ENCODE peak calls at places on chromosomes 2 and 18, in nine cellular contexts. D is pancreas; I is effector memory CD4-positive, alpha-beta T cell; C is colonic mucosa; L is ovary; A is stomach; Z is esophagus squamous epithelium; K is sigmoid colon; M is psoas muscle. P is an unnamed sample.

GRCh38 chr2:234606906-234607305 is 110.0 kb upstream of the ARL4C start:
- DNase-seq in M (no peak), D (no peak), C (no peak), L (no peak), Z (no peak), I (no peak), K (no peak), A (no peak), P (no peak)

GRCh38 chr18:46510386-46510785 is 146.6 kb downstream of the LOXHD1 start:
- DNase-seq in I (no peak), A (no peak), K (peak; percentile 24), M (no peak), C (no peak), Z (no peak), D (no peak), L (no peak), P (no peak)

GRCh38 chr18:5214583-5215351 is 17.7 kb upstream of the AKAIN1 start:
- DNase-seq in D (no peak), M (no peak), C (no peak), A (no peak), I (no peak), Z (no peak), K (no peak), L (no peak), P (no peak)

GRCh38 chr18:62128157-62128556 is 58.7 kb downstream of the PIGN start:
- DNase-seq in M (no peak), K (no peak), Z (no peak), C (no peak), I (no peak), L (no peak), D (no peak), A (no peak), P (no peak)

GRCh38 chr18:64331419-64331818 is 182.5 kb upstream of the LINC00305 start:
- DNase-seq in A (no peak), C (no peak), I (no peak), K (no peak), D (no peak), M (no peak), L (no peak), Z (no peak), P (no peak)

GRCh38 chr2:240460781-240461431 is 25.4 kb downstream of the GPC1 start:
- DNase-seq in Z (no peak), C (no peak), L (peak; percentile 13), M (peak; percentile 52), K (peak; percentile 46), D (peak; percentile 10), A (no peak), I (no peak), P (no peak)

GRCh38 chr2:42504364-42505230 is 10.8 kb upstream of the KCNG3 start:
- DNase-seq in A (no peak), L (no peak), I (no peak), M (no peak), K (peak; percentile 37), Z (no peak), D (no peak), C (no peak), P (no peak)

GRCh38 chr2:195280024-195280423 is 377.0 kb upstream of the SLC39A10 start:
- DNase-seq in L (no peak), D (no peak), I (no peak), Z (no peak), C (no peak), A (no peak), M (no peak), K (no peak), P (no peak)

GRCh38 chr2:9708683-9709538 is 78.1 kb upstream of the YWHAQ start:
- DNase-seq in M (no peak), I (no peak), L (no peak), A (no peak), K (no peak), D (no peak), Z (no peak), C (no peak), P (no peak)

GRCh38 chr2:240433973-240434727 is 1.3 kb upstream of the GPC1 start:
- DNase-seq in L (peak; percentile 69), M (peak; percentile 56), K (peak; percentile 82), I (no peak), C (no peak), D (no peak), A (no peak), Z (no peak), P (no peak)

GRCh38 chr2:153386481-153386891 is 92.1 kb downstream of the RPRM start:
- DNase-seq in L (no peak), C (no peak), Z (no peak), K (no peak), M (no peak), A (no peak), I (no peak), D (no peak), P (no peak)

GRCh38 chr2:214484701-214485100 is 73.8 kb downstream of the VWC2L start:
- DNase-seq in D (no peak), A (no peak), I (no peak), L (no peak), Z (no peak), M (no peak), C (no peak), K (no peak), P (no peak)

GRCh38 chr2:156352911-156353310 is 20.4 kb upstream of the NR4A2 start:
- DNase-seq in M (no peak), D (no peak), L (no peak), A (no peak), Z (no peak), I (no peak), C (no peak), K (no peak), P (no peak)

GRCh38 chr2:156350374-156351142 is 18.0 kb upstream of the NR4A2 start:
- DNase-seq in D (no peak), C (no peak), A (no peak), Z (no peak), L (no peak), M (no peak), K (no peak), I (no peak), P (no peak)

GRCh38 chr2:156349161-156349560 is 16.6 kb upstream of the NR4A2 start:
- DNase-seq in C (no peak), D (no peak), M (no peak), Z (no peak), I (no peak), K (no peak), L (no peak), A (no peak), P (no peak)

GRCh38 chr2:156346731-156347130 is 14.2 kb upstream of the NR4A2 start:
- DNase-seq in A (no peak), C (no peak), D (no peak), M (no peak), I (no peak), K (no peak), Z (no peak), L (no peak), P (no peak)

GRCh38 chr2:156349605-156350004 is 17.1 kb upstream of the NR4A2 start:
- DNase-seq in D (no peak), M (no peak), C (no peak), Z (no peak), K (no peak), L (no peak), I (no peak), A (no peak), P (no peak)
- H3K4me1 ChIP-seq in D (no peaks in the 10 kb centered on the region), M (no peaks in the 10 kb centered on the region), C (peaks cover 4% of the 10 kb centered on the region), Z (no peaks in the 10 kb centered on the region), K (no peaks in the 10 kb centered on the region), L (no peaks in the 10 kb centered on the region), I (no peaks in the 10 kb centered on the region), A (peaks cover 4% of the 10 kb centered on the region), P (no peaks in the 10 kb centered on the region)

DNA sequence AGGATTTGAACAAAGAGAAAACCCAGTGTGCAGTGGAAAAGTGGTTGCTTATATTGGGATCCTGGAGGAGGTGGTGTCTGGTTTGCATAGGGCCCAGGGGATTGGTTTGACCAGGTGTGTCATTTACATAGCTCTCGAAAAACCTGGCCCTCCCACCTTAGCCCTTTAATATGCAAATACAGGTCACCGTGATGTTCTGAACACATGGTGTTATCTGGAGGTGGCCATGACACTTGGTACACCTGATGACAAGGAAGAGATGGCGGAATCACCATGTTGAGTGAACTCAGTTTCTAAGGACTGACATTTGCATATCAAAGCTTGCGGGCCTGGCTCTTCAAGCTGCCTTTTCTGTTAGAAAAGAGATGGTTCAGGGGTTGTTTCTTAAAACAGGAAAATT is 2.3 kb upstream of the NAPG start:
- DNase-seq in D (no peak), Z (no peak), L (no peak), C (no peak), M (no peak), I (no peak), A (no peak), K (no peak), P (no peak)
- H3K4me1 ChIP-seq in D (peaks cover 27% of the 10 kb centered on the region), Z (peaks cover 52% of the 10 kb centered on the region), L (peaks cover 8% of the 10 kb centered on the region), C (peaks cover 8% of the 10 kb centered on the region), M (peaks cover 15% of the 10 kb centered on the region), I (peaks cover 9% of the 10 kb centered on the region), A (peaks cover 50% of the 10 kb centered on the region), K (peaks cover 41% of the 10 kb centered on the region), P (peaks cover 22% of the 10 kb centered on the region)

GRCh38 chr2:48345176-48345575 is 184.8 kb upstream of the STON1 start:
- DNase-seq in L (no peak), C (no peak), A (no peak), K (no peak), M (no peak), Z (no peak), D (no peak), I (no peak), P (no peak)

GRCh38 chr2:48344441-48344756 is 185.6 kb upstream of the STON1 start:
- DNase-seq in D (no peak), K (no peak), Z (no peak), L (no peak), C (no peak), I (no peak), M (no peak), A (no peak), P (no peak)

GRCh38 chr2:48343571-48344440 is 186.1 kb upstream of the STON1 start:
- DNase-seq in L (no peak), D (no peak), A (no peak), K (no peak), Z (no peak), C (no peak), M (no peak), I (no peak), P (no peak)

GRCh38 chr2:48347712-48348111 is 182.2 kb upstream of the STON1 start:
- DNase-seq in D (no peak), K (no peak), L (no peak), I (no peak), Z (no peak), A (no peak), C (no peak), M (no peak), P (no peak)

DNA sequence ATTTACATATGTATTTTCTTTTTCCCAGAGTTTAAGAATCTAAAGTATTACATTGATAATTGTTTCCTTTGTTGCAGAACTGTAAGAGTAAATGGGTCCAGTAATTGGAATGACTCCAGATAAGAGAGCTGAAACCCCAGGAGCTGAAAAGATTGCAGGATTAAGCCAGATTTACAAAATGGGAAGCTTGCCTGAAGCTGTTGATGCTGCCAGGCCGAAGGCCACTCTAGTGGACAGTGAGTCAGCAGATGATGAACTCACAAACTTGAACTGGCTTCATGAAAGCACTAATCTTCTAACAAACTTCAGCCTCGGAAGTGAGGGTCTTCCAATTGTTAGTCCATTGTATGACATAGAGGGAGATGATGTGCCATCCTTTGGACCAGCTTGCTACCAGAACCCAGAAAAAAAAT is 183.8 kb upstream of the STON1 start:
- DNase-seq in M (peak; percentile 53), A (no peak), K (peak; percentile 71), C (peak; percentile 35), Z (no peak), I (no peak), L (peak; percentile 12), D (no peak), P (no peak)
- H3K4me1 ChIP-seq in M (peaks cover 38% of the 10 kb centered on the region), A (peaks cover 49% of the 10 kb centered on the region), K (peaks cover 8% of the 10 kb centered on the region), C (no peaks in the 10 kb centered on the region), Z (peaks cover 55% of the 10 kb centered on the region), I (peaks cover 6% of the 10 kb centered on the region), L (no peaks in the 10 kb centered on the region), D (peaks cover 5% of the 10 kb centered on the region), P (peaks cover 31% of the 10 kb centered on the region)

GRCh38 chr2:79393806-79394484 is 118.9 kb upstream of the CTNNA2 start:
- DNase-seq in K (no peak), C (no peak), D (no peak), I (no peak), M (no peak), L (no peak), A (no peak), Z (no peak), P (no peak)
- H3K4me1 ChIP-seq in K (no peaks in the 10 kb centered on the region), C (no peaks in the 10 kb centered on the region), D (no peaks in the 10 kb centered on the region), I (no peaks in the 10 kb centered on the region), M (no peaks in the 10 kb centered on the region), L (no peaks in the 10 kb centered on the region), A (no peaks in the 10 kb centered on the region), Z (no peaks in the 10 kb centered on the region), P (no peaks in the 10 kb centered on the region)